ENCODE peak calls at places on chromosomes 4 and X, in seven cellular contexts. Z, B, E, G, J, V and D are unnamed samples.
A peak's percentile ranks its signal among the peaks of the same experiment; 100 is the strongest.

GRCh38 chr4:145808021-145808650 is 128.2 kb downstream of the C4orf51 start:
- DNase-seq in Z (no peak), B (peak; percentile 50), E (no peak), G (no peak), J (no peak), V (no peak), D (no peak)

GRCh38 chr4:73453701-73454005 is 17.6 kb downstream of the AFP start:
- DNase-seq in Z (peak; percentile 22), B (no peak), E (no peak), G (no peak), J (no peak), V (no peak), D (no peak)

GRCh38 chr4:163693776-163694175 is 199.3 kb downstream of the TMA16 start:
- DNase-seq in Z (no peak), B (no peak), E (no peak), G (no peak), J (no peak), V (no peak), D (no peak)

GRCh38 chr4:84578540-84579409 is 4.2 kb upstream of the CDS1 start:
- DNase-seq in Z (peak; percentile 46), B (no peak), E (peak; percentile 62), G (no peak), J (no peak), V (no peak), D (no peak)

GRCh38 chr4:92163348-92163747 is 140.4 kb upstream of the GRID2 start:
- DNase-seq in Z (no peak), B (no peak), E (no peak), G (no peak), J (no peak), V (no peak), D (no peak)

GRCh38 chrX:139692908-139693307 is 15.1 kb downstream of the MCF2 start:
- DNase-seq in Z (no peak), B (peak; percentile 25), E (no peak), G (no peak), J (no peak), V (no peak), D (no peak)

GRCh38 chr4:7647932-7648812 is 213.4 kb upstream of the PSAPL1 start:
- DNase-seq in Z (no peak), B (no peak), E (no peak), G (no peak), J (no peak), V (peak; percentile 77), D (no peak)

GRCh38 chrX:111581086-111581485 is 69.6 kb downstream of the SERTM2 start:
- DNase-seq in Z (no peak), B (no peak), E (no peak), G (no peak), J (no peak), V (no peak), D (no peak)

GRCh38 chr4:948101-948935 is 16.1 kb downstream of the TMEM175 start:
- DNase-seq in Z (peak; percentile 72), B (no peak), E (no peak), G (peak; percentile 10), J (no peak), V (peak; percentile 21), D (peak; percentile 60)

GRCh38 chrX:141701081-141701480 is 2.5 kb upstream of the SPANXD start:
- DNase-seq in Z (no peak), B (no peak), E (no peak), G (no peak), J (no peak), V (no peak), D (no peak)

GRCh38 chrX:107272431-107272921 is 66.1 kb downstream of the DNAAF6 start:
- DNase-seq in Z (peak; percentile 43), B (peak; percentile 69), E (peak; percentile 69), G (peak; percentile 6), J (no peak), V (no peak), D (no peak)
- TF ChIP-seq CTCF in Z (peak; percentile 29), B (peak; percentile 51), E (no peak), G (no peak), J (no peak), V (no peak), D (no peak)

GRCh38 chrX:47958943-47959342 is 44.8 kb downstream of the ZNF182 start:
- DNase-seq in Z (peak; percentile 16), B (peak; percentile 36), E (no peak), G (no peak), J (no peak), V (no peak), D (no peak)
- TF ChIP-seq CTCF in Z (peak; percentile 53), B (peak; percentile 55), E (no peak), G (no peak), J (no peak), V (peak; percentile 24), D (no peak)

DNA sequence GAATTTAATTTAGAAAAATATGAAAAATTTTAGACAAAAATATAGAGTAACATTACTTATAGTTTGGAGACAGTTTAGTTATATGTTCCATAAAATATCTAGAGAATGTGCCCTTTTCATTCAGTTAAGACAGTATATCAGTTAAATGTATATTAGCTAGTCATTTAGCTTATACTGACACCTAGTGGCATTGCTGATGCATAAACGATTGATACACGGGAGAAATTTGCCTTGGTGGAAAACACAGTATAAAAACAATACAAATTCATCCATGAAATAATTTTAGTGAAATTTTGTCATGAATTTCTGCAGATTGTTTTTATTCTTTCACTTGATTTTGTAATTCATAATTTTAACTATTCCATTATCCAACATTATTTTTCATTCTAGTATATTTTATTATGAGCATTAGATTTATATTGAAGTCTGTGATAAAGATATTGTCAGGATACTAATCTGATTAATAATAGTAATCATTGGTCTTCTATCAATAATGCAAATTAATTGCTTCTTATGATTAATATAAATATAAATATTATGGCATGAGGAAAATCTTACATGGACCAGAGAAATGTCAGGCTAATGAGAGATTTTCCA is 219.0 kb downstream of the TLL1 start:
- DNase-seq in Z (no peak), B (no peak), E (no peak), G (no peak), J (no peak), V (no peak), D (no peak)
- TF ChIP-seq CTCF in Z (peak; percentile 80), B (peak; percentile 83), E (peak; percentile 72), G (peak; percentile 77), J (peak; percentile 55), V (peak; percentile 46), D (peak; percentile 90)

DNA sequence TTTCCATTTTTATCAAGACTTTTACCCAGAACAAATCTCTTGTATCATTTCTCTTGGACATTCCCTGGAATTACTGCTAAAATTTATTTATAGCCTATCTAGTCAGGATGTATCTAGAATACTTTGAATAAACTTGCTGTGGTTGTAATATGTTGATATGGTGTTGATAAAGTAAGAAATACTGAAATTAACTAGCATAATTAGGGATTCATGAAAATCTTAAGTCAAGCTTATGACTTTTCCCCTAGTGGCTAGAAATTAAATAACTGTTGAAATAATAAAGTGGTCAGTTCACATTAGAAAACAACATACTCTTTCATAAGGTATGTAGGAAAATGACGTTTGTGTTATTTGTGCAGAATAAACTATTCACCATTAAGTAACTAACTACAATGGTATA is 73.1 kb upstream of the ANKRD50 start:
- DNase-seq in Z (no peak), B (no peak), E (no peak), G (no peak), J (no peak), V (no peak), D (no peak)
- TF ChIP-seq CTCF in Z (no peak), B (peak; percentile 33), E (peak; percentile 42), G (no peak), J (no peak), V (no peak), D (peak; percentile 60)

GRCh38 chr4:175560628-175561027 is 251.4 kb downstream of the GPM6A start:
- DNase-seq in Z (no peak), B (no peak), E (no peak), G (no peak), J (no peak), V (no peak), D (no peak)
- TF ChIP-seq CTCF in Z (peak; percentile 53), B (peak; percentile 53), E (no peak), G (peak; percentile 31), J (no peak), V (no peak), D (peak; percentile 70)

GRCh38 chr4:115154826-115155225 is 41.4 kb upstream of the NDST4 start:
- DNase-seq in Z (no peak), B (no peak), E (no peak), G (no peak), J (no peak), V (no peak), D (no peak)
- TF ChIP-seq CTCF in Z (no peak), B (peak; percentile 66), E (no peak), G (no peak), J (no peak), V (no peak), D (peak; percentile 36)